ENCODE peak calls at places on chromosomes 6 and 20, in four cellular contexts. One of them, this sample, is unnamed.

GRCh38 chr6:55569638-55570037 is 9.4 kb downstream of the HMGCLL1 start:
- DNase-seq in activated gamma-delta T cell treated with Interleukin-2 at 50 U/mL for 16 hours: no peak
- DNase-seq in natural killer cell treated with Interleukin-12 subunit alpha and Interleukin-12 subunit beta and Interleukin-15 and Interleukin-18, amount 100 ng/mL, for 72 hours: no peak
- DNase-seq in T-helper 1 cell: no peak
- DNase-seq in this sample: no peak

GRCh38 chr6:158419339-158419909 is 107.2 kb downstream of the TULP4 start:
- DNase-seq in activated gamma-delta T cell treated with Interleukin-2 at 50 U/mL for 16 hours: no peak
- DNase-seq in natural killer cell treated with Interleukin-12 subunit alpha and Interleukin-12 subunit beta and Interleukin-15 and Interleukin-18, amount 100 ng/mL, for 72 hours: no peak
- DNase-seq in T-helper 1 cell: no peak
- DNase-seq in this sample: no peak

GRCh38 chr6:37512400-37512958 is 12.8 kb upstream of the CCDC167 start:
- DNase-seq in activated gamma-delta T cell treated with Interleukin-2 at 50 U/mL for 16 hours: no peak
- DNase-seq in natural killer cell treated with Interleukin-12 subunit alpha and Interleukin-12 subunit beta and Interleukin-15 and Interleukin-18, amount 100 ng/mL, for 72 hours: no peak
- DNase-seq in T-helper 1 cell: no peak
- DNase-seq in this sample: no peak

GRCh38 chr20:33139467-33139866 is 28.5 kb upstream of the BPIFA2 start:
- DNase-seq in activated gamma-delta T cell treated with Interleukin-2 at 50 U/mL for 16 hours: no peak
- DNase-seq in natural killer cell treated with Interleukin-12 subunit alpha and Interleukin-12 subunit beta and Interleukin-15 and Interleukin-18, amount 100 ng/mL, for 72 hours: no peak
- DNase-seq in T-helper 1 cell: no peak
- DNase-seq in this sample: no peak

GRCh38 chr6:1607557-1608221 is 2.0 kb upstream of the FOXC1 start:
- DNase-seq in activated gamma-delta T cell treated with Interleukin-2 at 50 U/mL for 16 hours: no peak
- DNase-seq in natural killer cell treated with Interleukin-12 subunit alpha and Interleukin-12 subunit beta and Interleukin-15 and Interleukin-18, amount 100 ng/mL, for 72 hours: no peak
- DNase-seq in T-helper 1 cell: no peak
- DNase-seq in this sample: no peak

GRCh38 chr20:48285656-48286055 is 500.4 kb upstream of the SULF2 start:
- DNase-seq in activated gamma-delta T cell treated with Interleukin-2 at 50 U/mL for 16 hours: no peak
- DNase-seq in natural killer cell treated with Interleukin-12 subunit alpha and Interleukin-12 subunit beta and Interleukin-15 and Interleukin-18, amount 100 ng/mL, for 72 hours: no peak
- DNase-seq in T-helper 1 cell: no peak
- DNase-seq in this sample: no peak

GRCh38 chr6:74114428-74114827 is 418.4 kb downstream of the CD109 start:
- DNase-seq in activated gamma-delta T cell treated with Interleukin-2 at 50 U/mL for 16 hours: no peak
- DNase-seq in natural killer cell treated with Interleukin-12 subunit alpha and Interleukin-12 subunit beta and Interleukin-15 and Interleukin-18, amount 100 ng/mL, for 72 hours: no peak
- DNase-seq in T-helper 1 cell: no peak
- DNase-seq in this sample: no peak

GRCh38 chr6:119148102-119148824 is 69.8 kb upstream of the FAM184A start:
- DNase-seq in activated gamma-delta T cell treated with Interleukin-2 at 50 U/mL for 16 hours: no peak
- DNase-seq in natural killer cell treated with Interleukin-12 subunit alpha and Interleukin-12 subunit beta and Interleukin-15 and Interleukin-18, amount 100 ng/mL, for 72 hours: no peak
- DNase-seq in T-helper 1 cell: peak
- DNase-seq in this sample: peak

GRCh38 chr20:57221916-57222630 is 44.4 kb downstream of the BMP7 start:
- DNase-seq in activated gamma-delta T cell treated with Interleukin-2 at 50 U/mL for 16 hours: no peak
- DNase-seq in natural killer cell treated with Interleukin-12 subunit alpha and Interleukin-12 subunit beta and Interleukin-15 and Interleukin-18, amount 100 ng/mL, for 72 hours: no peak
- DNase-seq in T-helper 1 cell: no peak
- DNase-seq in this sample: no peak

GRCh38 chr6:56637640-56638039 is 5.0 kb downstream of the DST start:
- DNase-seq in activated gamma-delta T cell treated with Interleukin-2 at 50 U/mL for 16 hours: no peak
- DNase-seq in natural killer cell treated with Interleukin-12 subunit alpha and Interleukin-12 subunit beta and Interleukin-15 and Interleukin-18, amount 100 ng/mL, for 72 hours: no peak
- DNase-seq in T-helper 1 cell: peak
- DNase-seq in this sample: peak

This sample was measured in midbrain.